ENCODE peak calls at places on chromosomes 16 and 17, in ten cellular contexts. L is HT1080; J is cardiac muscle cell; P is stimulated activated CD4-positive, alpha-beta T cell treated with anti-CD3 and anti-CD28 coated beads, Interleukin-15, amount 100 ng/mL, for 1 hour; E is Peyer's patch; O is NCI-H1694; A is dermis blood vessel endothelial cell; X is amniotic stem cell; B is NCI-H1048; T is CD8-positive, alpha-beta memory T cell. H is an unnamed sample.

GRCh38 chr16:66467611-66468010 is 40.5 kb downstream of the BEAN1 start:
- DNase-seq in L (no peak), J (no peak), P (no peak), E (peak; percentile 8), O (no peak), A (no peak), X (no peak), B (no peak), T (no peak), H (no peak)

GRCh38 chr16:85522842-85523601 is 90.1 kb upstream of the GSE1 start:
- DNase-seq in L (peak; percentile 55), J (no peak), P (no peak), E (no peak), O (peak; percentile 59), A (no peak), X (no peak), B (no peak), T (no peak), H (no peak)

GRCh38 chr17:81866440-81867122 is 4.6 kb downstream of the ARHGDIA start:
- DNase-seq in L (no peak), J (no peak), P (no peak), E (no peak), O (no peak), A (no peak), X (no peak), B (no peak), T (no peak), H (no peak)

GRCh38 chr16:12097523-12098428 is 121.2 kb downstream of the SNX29 start:
- DNase-seq in L (no peak), J (no peak), P (no peak), E (no peak), O (no peak), A (no peak), X (no peak), B (no peak), T (no peak), H (no peak)

GRCh38 chr16:49969356-49970030 is 55.5 kb upstream of the CNEP1R1 start:
- DNase-seq in L (no peak), J (peak; percentile 62), P (no peak), E (no peak), O (no peak), A (no peak), X (no peak), B (no peak), T (no peak), H (no peak)

GRCh38 chr16:66964049-66964448 is 3.0 kb downstream of the CES3 start:
- DNase-seq in L (no peak), J (no peak), P (no peak), E (no peak), O (no peak), A (no peak), X (no peak), B (no peak), T (no peak), H (no peak)

GRCh38 chr16:627458-628239 is 3.1 kb upstream of the WFIKKN1 start:
- DNase-seq in L (no peak), J (no peak), P (no peak), E (no peak), O (no peak), A (no peak), X (no peak), B (no peak), T (no peak), H (no peak)

GRCh38 chr16:69150146-69150865 is 17.9 kb downstream of the UTP4 start:
- DNase-seq in L (peak; percentile 69), J (peak; percentile 88), P (no peak), E (peak; percentile 82), O (peak; percentile 75), A (peak; percentile 92), X (peak; percentile 39), B (peak; percentile 4), T (peak; percentile 29), H (peak; percentile 57)

GRCh38 chr16:56997931-56998330 is 8.6 kb downstream of the NLRC5 start:
- DNase-seq in L (no peak), J (no peak), P (no peak), E (no peak), O (no peak), A (no peak), X (no peak), B (no peak), T (no peak), H (no peak)

GRCh38 chr16:65410801-65411200 is 288.9 kb upstream of the CDH11 start:
- DNase-seq in L (no peak), J (no peak), P (no peak), E (no peak), O (no peak), A (no peak), X (no peak), B (no peak), T (no peak), H (no peak)

GRCh38 chr16:15856217-15856616 is 611 bp downstream of the MYH11 start:
- DNase-seq in L (no peak), J (no peak), P (no peak), E (no peak), O (no peak), A (no peak), X (no peak), B (no peak), T (no peak), H (no peak)

GRCh38 chr16:22948058-22948602 is 134.2 kb downstream of the HS3ST2 start:
- DNase-seq in L (no peak), J (no peak), P (no peak), E (no peak), O (no peak), A (no peak), X (no peak), B (no peak), T (no peak), H (no peak)

GRCh38 chr17:61139219-61139618 is 260.4 kb upstream of the TBX2 start:
- DNase-seq in L (peak; percentile 78), J (no peak), P (no peak), E (peak; percentile 82), O (no peak), A (no peak), X (no peak), B (no peak), T (peak; percentile 31), H (peak; percentile 72)

GRCh38 chr16:68231384-68232136 is 4.4 kb downstream of the ESRP2 start:
- DNase-seq in L (no peak), J (no peak), P (no peak), E (peak; percentile 46), O (no peak), A (no peak), X (no peak), B (no peak), T (no peak), H (no peak)

GRCh38 chr16:15041260-15042011 is 14.4 kb downstream of the NTAN1 start:
- DNase-seq in L (no peak), J (no peak), P (no peak), E (peak; percentile 77), O (no peak), A (no peak), X (no peak), B (no peak), T (no peak), H (no peak)

GRCh38 chr16:54879681-54880080 is 51.0 kb upstream of the IRX5 start:
- DNase-seq in L (no peak), J (no peak), P (no peak), E (no peak), O (no peak), A (no peak), X (no peak), B (no peak), T (no peak), H (no peak)

GRCh38 chr16:54193656-54194007 is 93.0 kb downstream of the IRX3 start:
- DNase-seq in L (peak; percentile 69), J (peak; percentile 81), P (no peak), E (peak; percentile 58), O (peak; percentile 50), A (peak; percentile 69), X (peak; percentile 4), B (no peak), T (no peak), H (no peak)

GRCh38 chr17:66466933-66467367 is 164.5 kb downstream of the PRKCA start:
- DNase-seq in L (peak; percentile 99), J (peak; percentile 38), P (peak; percentile 12), E (no peak), O (no peak), A (peak; percentile 96), X (peak; percentile 94), B (no peak), T (no peak), H (no peak)

GRCh38 chr17:50559674-50560184 is 786 bp upstream of the CACNA1G start:
- DNase-seq in L (no peak), J (peak; percentile 81), P (no peak), E (peak; percentile 76), O (no peak), A (peak; percentile 25), X (no peak), B (peak; percentile 17), T (peak; percentile 32), H (no peak)

GRCh38 chr16:88464447-88465318 is 11.6 kb downstream of the ZFPM1 start:
- DNase-seq in L (no peak), J (no peak), P (no peak), E (peak; percentile 66), O (no peak), A (no peak), X (no peak), B (no peak), T (no peak), H (no peak)

GRCh38 chr16:78504391-78504945 is 405.0 kb downstream of the WWOX start:
- DNase-seq in L (no peak), J (no peak), P (no peak), E (peak; percentile 62), O (no peak), A (no peak), X (no peak), B (no peak), T (no peak), H (no peak)

H was measured in naive thymus-derived CD8-positive, alpha-beta T cell.